ENCODE peak calls at places on chromosomes 1 and 21, in six cellular contexts. D is heart right ventricle; Q is stimulated activated CD8-positive, alpha-beta memory T cell treated with anti-CD3 and anti-CD28 coated beads, Interleukin-2, amount 100 ng/mL, for 1 hour; X is kidney; Z is activated CD4-positive, alpha-beta T cell treated with anti-CD3 and anti-CD28 coated beads, Interleukin-2, amount 50 U/mL, for 48 hours; B is GM20000. A is an unnamed sample.

GRCh38 chr1:47387921-47388509 is 28.1 kb upstream of the FOXE3 start:
- DNase-seq in D (no peak), Q (no peak), X (no peak), Z (no peak), B (no peak), A (no peak)

GRCh38 chr1:9278114-9278513 is 14.6 kb upstream of the SPSB1 start:
- DNase-seq in D (no peak), Q (no peak), X (no peak), Z (no peak), B (no peak), A (no peak)

GRCh38 chr1:110281363-110282290 is 57.5 kb upstream of the RBM15 start:
- DNase-seq in D (no peak), Q (no peak), X (no peak), Z (no peak), B (no peak), A (no peak)

GRCh38 chr1:114441332-114441731 is 69.7 kb downstream of the TRIM33 start:
- DNase-seq in D (no peak), Q (no peak), X (no peak), Z (no peak), B (no peak), A (no peak)

GRCh38 chr1:159851386-159851785 is 11.1 kb downstream of the VSIG8 start:
- DNase-seq in D (no peak), Q (no peak), X (no peak), Z (no peak), B (no peak), A (no peak)

GRCh38 chr1:21815724-21816311 is 3.8 kb downstream of the LDLRAD2 start:
- DNase-seq in D (no peak), Q (no peak), X (no peak), Z (no peak), B (peak), A (no peak)

GRCh38 chr1:189751311-189751710 is 726.4 kb downstream of the BRINP3 start:
- DNase-seq in D (no peak), Q (no peak), X (no peak), Z (no peak), B (no peak), A (no peak)

GRCh38 chr21:34109075-34109474 is 35.7 kb downstream of the MRPS6 start:
- DNase-seq in D (no peak), Q (no peak), X (no peak), Z (no peak), B (no peak), A (no peak)

GRCh38 chr1:229380514-229381160 is 37.8 kb upstream of the CCSAP start:
- DNase-seq in D (no peak), Q (no peak), X (no peak), Z (no peak), B (no peak), A (no peak)

GRCh38 chr1:162587347-162587746 is 25.8 kb downstream of the UAP1 start:
- DNase-seq in D (no peak), Q (no peak), X (no peak), Z (no peak), B (no peak), A (no peak)

GRCh38 chr1:113109908-113110554 is 37.0 kb downstream of the LRIG2 start:
- DNase-seq in D (no peak), Q (no peak), X (no peak), Z (no peak), B (no peak), A (no peak)

GRCh38 chr1:156646738-156647211 is 4.9 kb downstream of the BCAN start:
- DNase-seq in D (no peak), Q (no peak), X (peak), Z (no peak), B (no peak), A (no peak)

A was measured in retinal pigment epithelial cell.